ENCODE peak calls at places on chromosomes 3 and 15, in five cellular contexts. E, U, F, L and H are unnamed samples.
A peak's percentile ranks its signal among the peaks of the same experiment; 100 is the strongest.

GRCh38 chr15:86073281-86073680 is 6.4 kb upstream of the AGBL1 start:
- DNase-seq in L (no peak), U (no peak), E (no peak), F (peak; percentile 64), H (no peak)

GRCh38 chr3:24657870-24658535 is 163.4 kb upstream of the THRB start:
- DNase-seq in U (no peak), L (no peak), E (no peak), F (no peak), H (no peak)

GRCh38 chr3:188950006-188950405 is 221.8 kb upstream of the TPRG1 start:
- DNase-seq in L (no peak), F (peak; percentile 42), E (no peak), U (no peak), H (no peak)

GRCh38 chr3:161163297-161163696 is 57.8 kb upstream of the NMD3 start:
- DNase-seq in L (peak; percentile 32), U (no peak), F (no peak), E (peak; percentile 34), H (no peak)

GRCh38 chr3:138113309-138113708 is 2.1 kb downstream of the DZIP1L start:
- DNase-seq in L (peak; percentile 59), U (no peak), F (no peak), E (no peak), H (no peak)

GRCh38 chr15:33402640-33403039 is 91.9 kb downstream of the RYR3 start:
- DNase-seq in E (no peak), U (no peak), F (peak; percentile 70), L (no peak), H (no peak)

GRCh38 chr15:76059320-76060097 is at the start of gene TMEM266:
- DNase-seq in U (no peak), L (peak; percentile 88), E (peak; percentile 22), F (no peak), H (no peak)

GRCh38 chr15:76393614-76394013 is 57.0 kb downstream of the ISL2 start:
- DNase-seq in E (no peak), F (no peak), L (no peak), U (no peak), H (no peak)

GRCh38 chr15:31328425-31328998 is 1.9 kb downstream of the KLF13 start:
- DNase-seq in F (no peak), L (no peak), U (no peak), E (no peak), H (no peak)

GRCh38 chr3:141255137-141255536 is 23.5 kb downstream of the PXYLP1 start:
- DNase-seq in E (no peak), F (no peak), U (no peak), L (no peak), H (no peak)

GRCh38 chr3:164470471-164470870 is 607.8 kb downstream of the SI start:
- DNase-seq in L (peak; percentile 38), F (no peak), U (no peak), E (no peak), H (no peak)

DNA sequence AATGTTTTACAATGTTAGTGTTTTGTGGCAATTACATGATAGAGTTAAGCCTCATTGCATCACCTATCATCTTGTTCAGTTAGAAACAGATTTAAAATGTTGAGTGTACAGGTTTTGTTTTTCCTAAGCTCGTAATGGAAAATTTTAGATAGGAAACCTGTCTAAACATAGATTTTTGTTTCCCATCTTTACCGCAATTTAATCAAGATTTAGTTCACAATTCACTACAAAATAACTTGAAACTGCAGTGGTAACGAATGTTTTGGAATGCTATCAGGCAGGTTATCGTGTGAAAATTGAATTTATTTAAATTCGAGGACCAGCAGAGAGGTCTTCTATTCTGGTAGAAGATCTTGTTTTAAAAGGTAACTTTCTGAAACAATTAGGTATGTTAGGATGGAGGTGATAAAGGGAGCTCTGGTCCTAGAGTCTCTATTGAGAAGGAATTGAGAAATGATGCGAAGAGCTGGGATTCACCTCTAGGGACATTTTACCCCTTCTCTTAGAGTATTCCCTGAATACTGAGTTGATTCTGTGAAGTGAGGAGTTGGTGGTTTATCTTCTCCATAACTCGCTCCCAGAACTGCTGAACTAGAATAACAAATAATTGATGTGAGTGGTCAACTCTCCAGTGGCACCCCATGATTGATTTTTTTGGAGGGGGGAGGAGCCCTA is 1.4 kb downstream of the DOCK3 start:
- DNase-seq in F (no peak), E (no peak), L (peak; percentile 58), U (no peak), H (no peak)
- H3K4me3 ChIP-seq in F (peak overlapping the region; percentile 65), E (no peak overlapping the region), L (peak overlapping the region; percentile 64), U (no peak overlapping the region), H (no peak overlapping the region)

DNA sequence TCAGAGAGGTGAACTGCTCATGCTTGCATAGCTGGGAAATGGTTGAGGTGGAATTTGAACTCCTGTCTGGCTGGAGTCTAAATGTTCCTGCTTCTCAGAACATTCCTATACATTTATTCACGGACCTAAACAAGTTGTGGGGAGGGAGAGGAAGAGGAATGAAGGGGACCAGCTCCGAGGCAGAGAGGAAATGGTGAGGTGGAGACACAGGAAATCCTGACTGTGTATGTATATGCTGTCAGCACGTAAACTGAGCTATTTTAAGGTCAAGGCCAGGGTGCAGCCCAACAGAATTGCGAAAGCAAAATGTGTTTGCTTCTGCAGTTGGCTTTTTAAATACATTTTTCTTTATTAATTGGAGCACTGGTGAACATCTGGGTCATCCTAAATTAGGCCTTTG is 74.1 kb upstream of the POMGNT2 start:
- DNase-seq in E (peak; percentile 45), U (no peak), F (no peak), L (no peak), H (no peak)
- H3K27ac ChIP-seq in E (peak overlapping the region; percentile 53), U (no peak overlapping the region), F (no peak overlapping the region), L (no peak overlapping the region), H (no peak overlapping the region)

GRCh38 chr3:73072634-73073033 is 11.2 kb downstream of the EBLN2 start:
- DNase-seq in L (no peak), U (no peak), E (peak; percentile 35), F (no peak), H (no peak)

GRCh38 chr3:73074681-73075305 is 13.3 kb downstream of the EBLN2 start:
- DNase-seq in U (no peak), L (no peak), E (no peak), F (no peak), H (no peak)

GRCh38 chr3:73071952-73072351 is 10.5 kb downstream of the EBLN2 start:
- DNase-seq in E (no peak), L (no peak), F (no peak), U (no peak), H (no peak)

GRCh38 chr3:73070675-73071575 is 9.5 kb downstream of the EBLN2 start:
- DNase-seq in U (no peak), L (no peak), E (peak; percentile 35), F (no peak), H (no peak)

GRCh38 chr3:73073091-73073707 is 11.7 kb downstream of the EBLN2 start:
- DNase-seq in U (no peak), F (no peak), L (no peak), E (no peak), H (no peak)
- TF ChIP-seq POLR2AphosphoS5 in U (no peak), F (no peak), L (no peak), E (no peak), H (no peak)

GRCh38 chr3:36937492-36937891 is 7.4 kb downstream of the TRANK1 start:
- DNase-seq in L (no peak), F (no peak), E (no peak), U (no peak), H (no peak)
- H3K4me3 ChIP-seq in L (no peak overlapping the region), F (no peak overlapping the region), E (no peak overlapping the region), U (no peak overlapping the region), H (no peak overlapping the region)

DNA sequence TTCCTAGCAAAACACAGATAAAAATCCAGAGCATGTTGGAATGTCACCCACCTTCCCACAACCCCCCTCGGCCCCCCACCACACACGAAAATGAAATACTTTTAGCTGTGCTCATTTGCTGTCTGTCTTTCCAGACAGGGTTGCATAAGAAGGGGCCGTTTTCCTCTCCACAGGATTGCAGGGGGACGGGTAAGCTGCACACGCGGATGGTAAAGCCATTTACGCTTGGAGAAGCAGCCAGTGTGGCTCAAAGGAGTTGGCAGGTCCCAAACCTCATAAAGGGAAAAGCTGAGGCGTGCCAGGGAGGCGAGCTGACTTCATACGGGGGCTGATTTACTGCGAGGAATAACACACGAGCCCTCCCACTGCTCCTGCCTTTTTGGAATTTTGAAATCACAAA is 47.4 kb upstream of the ITGA11 start:
- DNase-seq in F (peak; percentile 91), E (no peak), U (peak; percentile 89), L (no peak), H (no peak)
- H3K27ac ChIP-seq in F (peak overlapping the region; percentile 26), E (no peak overlapping the region), U (peak overlapping the region; percentile 69), L (no peak overlapping the region), H (no peak overlapping the region)